ENCODE peak calls at places on chromosomes 16 and 17, in six cellular contexts. I is upper lobe of right lung, U is AG10803, W is AG04450, X is esophagus squamous epithelium, B is IMR-90. O is an unnamed sample.
A peak's percentile ranks its signal among the peaks of the same experiment; 100 is the strongest.

GRCh38 chr17:72916991-72917390 is 175.5 kb downstream of the SLC39A11 start:
- DNase-seq in X (no peak), W (peak; percentile 20), I (no peak), B (peak; percentile 42), U (peak; percentile 31), O (peak; percentile 15)

GRCh38 chr16:7013990-7014389 is 318.7 kb upstream of the RBFOX1 start:
- DNase-seq in X (no peak), I (no peak), W (no peak), B (peak; percentile 5), U (no peak), O (peak; percentile 8)

GRCh38 chr16:60091479-60091878 is 1357.4 kb upstream of the GOT2 start:
- DNase-seq in U (no peak), W (no peak), B (no peak), I (no peak), X (no peak), O (no peak)

GRCh38 chr16:62208934-62209333 is 172.7 kb upstream of the CDH8 start:
- DNase-seq in U (no peak), I (no peak), X (no peak), B (no peak), W (no peak), O (no peak)

GRCh38 chr16:51815527-51815926 is 664.5 kb upstream of the SALL1 start:
- DNase-seq in W (no peak), I (no peak), U (no peak), X (no peak), B (peak; percentile 32), O (no peak)

GRCh38 chr16:23137818-23138217 is 11.4 kb downstream of the USP31 start:
- DNase-seq in U (no peak), X (no peak), W (no peak), I (no peak), B (no peak), O (no peak)

GRCh38 chr17:55332296-55333041 is 67.7 kb downstream of the HLF start:
- DNase-seq in B (no peak), U (no peak), I (peak; percentile 76), X (no peak), W (no peak), O (no peak)

GRCh38 chr16:13798211-13798610 is 121.7 kb upstream of the ERCC4 start:
- DNase-seq in B (no peak), X (no peak), W (no peak), I (no peak), U (no peak), O (no peak)

GRCh38 chr17:50346313-50347086 is 574 bp downstream of the XYLT2 start:
- DNase-seq in U (peak; percentile 16), I (peak; percentile 80), X (no peak), B (no peak), W (no peak), O (no peak)

GRCh38 chr16:75267631-75268264 is 16.3 kb upstream of the BCAR1 start:
- DNase-seq in B (peak; percentile 53), X (no peak), I (peak; percentile 82), W (no peak), U (no peak), O (peak; percentile 57)

GRCh38 chr16:621526-622105 is 9.2 kb upstream of the WFIKKN1 start:
- DNase-seq in B (no peak), X (no peak), U (no peak), W (no peak), I (no peak), O (peak; percentile 33)

GRCh38 chr16:60608971-60609370 is 1427.3 kb downstream of the CDH8 start:
- DNase-seq in W (no peak), U (no peak), B (no peak), X (no peak), I (no peak), O (no peak)

GRCh38 chr17:65260626-65261025 is 123.5 kb downstream of the RGS9 start:
- DNase-seq in X (no peak), U (no peak), B (no peak), I (no peak), W (no peak), O (no peak)

GRCh38 chr17:4331614-4332013 is 34.9 kb downstream of the UBE2G1 start:
- DNase-seq in I (no peak), U (no peak), W (no peak), X (no peak), B (no peak), O (no peak)

GRCh38 chr17:67151717-67152116 is 93.3 kb downstream of the HELZ start:
- DNase-seq in X (no peak), B (peak; percentile 81), U (peak; percentile 15), I (no peak), W (no peak), O (peak; percentile 80)

GRCh38 chr17:42967925-42968324 is 3.7 kb upstream of the AARSD1 start:
- DNase-seq in I (no peak), W (no peak), B (no peak), U (no peak), X (no peak), O (no peak)

GRCh38 chr17:48546924-48547838 is 2.3 kb upstream of the HOXB2 start:
- DNase-seq in X (no peak), B (peak; percentile 56), U (peak; percentile 68), W (no peak), I (no peak), O (no peak)

GRCh38 chr17:4433515-4434031 is at the start of gene SPNS3:
- DNase-seq in X (no peak), W (no peak), I (no peak), B (no peak), U (no peak), O (no peak)

GRCh38 chr17:40551091-40551873 is 14.0 kb downstream of the CCR7 start:
- DNase-seq in W (peak; percentile 99), X (no peak), U (peak; percentile 100), B (peak; percentile 100), I (peak; percentile 80), O (peak; percentile 100)

GRCh38 chr17:1324201-1324750 is 44.8 kb downstream of the TRARG1 start:
- DNase-seq in B (no peak), U (no peak), W (no peak), I (peak; percentile 52), X (no peak), O (no peak)

GRCh38 chr17:30997270-30997669 is 26.4 kb downstream of the RNF135 start:
- DNase-seq in U (no peak), X (no peak), I (no peak), W (no peak), B (no peak), O (no peak)

GRCh38 chr17:48545022-48545376 is at the start of gene HOXB2:
- DNase-seq in W (no peak), I (no peak), X (no peak), U (peak; percentile 62), B (peak; percentile 77), O (no peak)

GRCh38 chr16:57723170-57723569 is 12.4 kb upstream of the KATNB1 start:
- DNase-seq in X (no peak), I (no peak), W (no peak), B (no peak), U (no peak), O (peak; percentile 12)

GRCh38 chr17:10775058-10775457 is 28.8 kb downstream of the TMEM238L start:
- DNase-seq in W (no peak), X (no peak), B (no peak), I (no peak), U (no peak), O (no peak)

GRCh38 chr17:52157603-52158449 is 688 bp downstream of the CA10 start:
- DNase-seq in W (no peak), X (no peak), I (no peak), U (no peak), B (no peak), O (no peak)
- H3K4me3 ChIP-seq in W (no peak overlapping the region), X (no peak overlapping the region), I (peak overlapping the region; percentile 3), U (no peak overlapping the region), B (no peak overlapping the region), O (no peak overlapping the region)

DNA sequence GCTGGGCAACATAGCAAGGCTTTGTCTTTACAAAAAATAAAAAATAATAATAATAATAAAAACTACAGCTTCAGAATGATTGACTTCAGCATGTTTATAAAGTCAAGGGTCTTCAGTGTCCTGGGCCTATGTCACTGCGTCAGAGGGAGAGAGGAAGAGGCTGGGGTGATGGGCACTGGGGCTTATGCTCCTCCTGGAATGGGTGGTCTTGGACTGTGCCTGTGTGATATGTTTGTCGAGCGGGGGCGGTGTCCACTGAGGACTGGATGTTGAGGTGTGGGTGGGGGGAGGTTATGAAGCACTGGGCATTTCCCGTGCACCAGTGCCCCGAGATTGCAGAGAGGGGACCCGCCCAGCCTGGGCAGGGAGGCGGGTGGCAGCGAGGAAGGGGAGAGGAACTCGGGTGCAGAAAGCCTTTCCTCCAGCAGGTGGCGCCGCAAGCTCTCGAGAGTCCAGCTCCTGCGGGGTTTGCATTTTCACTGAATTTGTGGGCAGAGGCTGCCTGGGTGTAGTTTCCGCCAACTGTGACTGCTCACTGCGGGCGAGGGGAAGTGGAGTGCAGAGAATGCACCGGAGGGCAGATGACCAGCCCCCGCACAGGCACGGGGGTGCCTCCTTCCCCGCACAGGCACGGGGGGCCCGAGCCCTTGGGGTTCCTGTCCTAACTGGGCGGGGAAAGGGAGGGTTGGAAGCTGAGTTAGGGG is 190.5 kb downstream of the SEC14L1 start:
- DNase-seq in I (peak; percentile 95), W (no peak), U (peak; percentile 86), X (peak; percentile 64), B (peak; percentile 87), O (peak; percentile 87)
- TF ChIP-seq CTCF in I (peak; percentile 93), W (peak; percentile 93), U (peak; percentile 90), X (peak; percentile 97), B (peak; percentile 96), O (peak; percentile 89)

GRCh38 chr16:84986879-84987278 is 24.5 kb downstream of the ZDHHC7 start:
- DNase-seq in U (no peak), I (no peak), B (no peak), W (no peak), X (no peak), O (no peak)

GRCh38 chr16:84982434-84982833 is 28.9 kb downstream of the ZDHHC7 start:
- DNase-seq in U (no peak), X (no peak), W (no peak), I (peak; percentile 74), B (no peak), O (no peak)

GRCh38 chr16:84986102-84986501 is 25.2 kb downstream of the ZDHHC7 start:
- DNase-seq in I (no peak), W (no peak), B (no peak), U (no peak), X (no peak), O (no peak)

GRCh38 chr16:84983308-84983707 is 28.0 kb downstream of the ZDHHC7 start:
- DNase-seq in I (no peak), W (no peak), X (no peak), U (no peak), B (no peak), O (no peak)

GRCh38 chr16:84985079-84986065 is 26.0 kb downstream of the ZDHHC7 start:
- DNase-seq in U (peak; percentile 88), I (no peak), X (no peak), B (peak; percentile 93), W (peak; percentile 80), O (peak; percentile 94)
- H3K4me3 ChIP-seq in U (no peak overlapping the region), I (no peak overlapping the region), X (no peak overlapping the region), B (no peak overlapping the region), W (no peak overlapping the region), O (no peak overlapping the region)

DNA sequence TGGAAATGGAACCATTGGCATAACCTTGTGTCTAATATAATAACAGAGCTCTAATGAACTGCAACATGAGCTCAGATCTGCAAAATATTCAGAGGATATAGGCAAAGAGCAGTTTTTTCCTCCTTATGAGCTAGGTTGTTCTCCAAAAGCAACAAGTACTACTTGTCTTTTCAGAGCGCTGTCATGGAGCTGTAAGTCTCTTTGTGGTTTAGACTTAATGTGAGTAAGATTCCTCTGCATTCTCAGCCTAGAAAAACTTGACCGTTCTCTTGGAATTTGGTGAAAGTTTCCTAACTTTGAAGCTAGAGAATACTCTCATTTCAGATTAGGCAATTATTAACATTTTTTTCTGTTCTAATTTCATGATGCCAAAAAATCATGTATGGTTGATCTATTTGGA is 85.2 kb downstream of the FTO start:
- DNase-seq in I (no peak), X (no peak), U (peak; percentile 93), B (peak; percentile 84), W (peak; percentile 32), O (peak; percentile 85)
- TF ChIP-seq CTCF in I (no peak), X (no peak), U (no peak), B (no peak), W (no peak), O (no peak)

GRCh38 chr16:73232555-73233422 is 184.9 kb upstream of the ZFHX3 start:
- DNase-seq in W (peak; percentile 97), X (no peak), B (peak; percentile 100), I (no peak), U (peak; percentile 54), O (peak; percentile 94)
- H3K4me3 ChIP-seq in W (peak overlapping the region; percentile 57), X (no peak overlapping the region), B (peak overlapping the region; percentile 51), I (peak overlapping the region; percentile 10), U (no peak overlapping the region), O (peak overlapping the region; percentile 22)